ENCODE peak calls at places on chromosomes 4 and X, in five cellular contexts. N is aorta; G is left lung; J is pancreas; W is CD8-positive, alpha-beta memory T cell. C is an unnamed sample.
A peak's percentile ranks its signal among the peaks of the same experiment; 100 is the strongest.

GRCh38 chrX:119118780-119119395 is 8.7 kb downstream of the KIAA1210 start:
- DNase-seq in W (peak; percentile 15), J (peak; percentile 62), N (peak; percentile 77), G (no peak), C (peak; percentile 38)

GRCh38 chr4:61984260-61984909 is 784.3 kb downstream of the ADGRL3 start:
- DNase-seq in G (no peak), J (no peak), N (no peak), W (no peak), C (no peak)

GRCh38 chr4:127732623-127733199 is 2.5 kb downstream of the SLC25A31 start:
- DNase-seq in J (no peak), N (no peak), W (no peak), G (no peak), C (no peak)

GRCh38 chrX:33330798-33331197 is 119.4 kb upstream of the DMD start:
- DNase-seq in G (no peak), J (no peak), W (no peak), N (no peak), C (no peak)

GRCh38 chrX:109049903-109050302 is 313.5 kb upstream of the IRS4 start:
- DNase-seq in W (no peak), J (no peak), N (no peak), G (no peak), C (no peak)

GRCh38 chrX:103124284-103124683 is 31.3 kb upstream of the NXF3 start:
- DNase-seq in W (no peak), N (no peak), G (no peak), J (no peak), C (no peak)

GRCh38 chr4:661856-662761 is 12.0 kb downstream of the ATP5ME start:
- DNase-seq in W (no peak), G (peak; percentile 73), N (peak; percentile 70), J (no peak), C (no peak)

GRCh38 chr4:32119907-32120306 is 1399.7 kb downstream of the PCDH7 start:
- DNase-seq in G (no peak), W (no peak), N (no peak), J (no peak), C (no peak)

GRCh38 chr4:3437582-3437936 is 4.2 kb upstream of the HGFAC start:
- DNase-seq in J (no peak), G (peak; percentile 57), W (no peak), N (no peak), C (no peak)

GRCh38 chr4:119209077-119209476 is 3.4 kb upstream of the USP53 start:
- DNase-seq in G (no peak), W (no peak), J (no peak), N (no peak), C (no peak)

GRCh38 chr4:88341227-88342192 is 37.1 kb upstream of the HERC6 start:
- DNase-seq in J (no peak), N (no peak), G (no peak), W (no peak), C (peak; percentile 48)

GRCh38 chr4:180380733-180381132 is 1862.5 kb upstream of the TENM3 start:
- DNase-seq in J (no peak), G (no peak), N (no peak), W (no peak), C (no peak)

GRCh38 chr4:54586343-54586953 is 71.3 kb upstream of the KIT start:
- DNase-seq in G (no peak), W (no peak), N (no peak), J (no peak), C (no peak)

GRCh38 chr4:128757712-128758111 is 51.8 kb upstream of the JADE1 start:
- DNase-seq in W (no peak), N (no peak), J (no peak), G (no peak), C (no peak)

GRCh38 chr4:18568600-18568999 is 547.0 kb upstream of the LCORL start:
- DNase-seq in G (no peak), J (no peak), N (no peak), W (no peak), C (no peak)

GRCh38 chr4:89836897-89837384 is at the start of gene SNCA:
- DNase-seq in W (no peak), G (peak; percentile 88), J (peak; percentile 78), N (peak; percentile 84), C (peak; percentile 78)

GRCh38 chr4:52750819-52751348 is 341 bp downstream of the ERVMER34-1 start:
- DNase-seq in J (peak; percentile 74), W (no peak), N (peak; percentile 83), G (peak; percentile 79), C (peak; percentile 19)

GRCh38 chr4:1194028-1194900 is 21.9 kb upstream of the SPON2 start:
- DNase-seq in J (peak; percentile 63), G (peak; percentile 78), W (no peak), N (peak; percentile 94), C (peak; percentile 88)

GRCh38 chr4:74408639-74409038 is 36.3 kb upstream of the AREG start:
- DNase-seq in W (no peak), J (no peak), N (no peak), G (no peak), C (no peak)

GRCh38 chr4:56757270-56757746 is 64.2 kb downstream of the SPINK2 start:
- DNase-seq in J (no peak), G (peak; percentile 36), N (no peak), W (peak; percentile 11), C (no peak)

GRCh38 chr4:15906024-15906443 is 32.5 kb downstream of the FGFBP1 start:
- DNase-seq in G (peak; percentile 94), J (peak; percentile 62), W (no peak), N (no peak), C (no peak)

GRCh38 chr4:21013501-21013900 is 313.2 kb downstream of the PACRGL start:
- DNase-seq in J (no peak), G (no peak), N (no peak), W (no peak), C (no peak)

GRCh38 chr4:186724048-186724860 is 598 bp upstream of the FAT1 start:
- DNase-seq in W (no peak), G (peak; percentile 80), N (peak; percentile 88), J (peak; percentile 86), C (peak; percentile 57)

GRCh38 chr4:19224820-19225219 is 1026.9 kb upstream of the SLIT2 start:
- DNase-seq in J (no peak), W (no peak), N (no peak), G (no peak), C (no peak)

GRCh38 chr4:2285665-2286381 is 23.9 kb upstream of the MXD4 start:
- DNase-seq in G (peak; percentile 68), N (peak; percentile 72), J (peak; percentile 46), W (no peak), C (peak; percentile 10)

GRCh38 chr4:140150636-140150885 is 3.4 kb downstream of the MAML3 start:
- DNase-seq in J (no peak), W (peak; percentile 23), G (no peak), N (no peak), C (peak; percentile 92)
- H3K4me1 ChIP-seq in J (peaks cover 16% of the 10 kb centered on the region), W (no peaks in the 10 kb centered on the region), G (peaks cover 4% of the 10 kb centered on the region), N (no peaks in the 10 kb centered on the region), C (no peaks in the 10 kb centered on the region)

DNA sequence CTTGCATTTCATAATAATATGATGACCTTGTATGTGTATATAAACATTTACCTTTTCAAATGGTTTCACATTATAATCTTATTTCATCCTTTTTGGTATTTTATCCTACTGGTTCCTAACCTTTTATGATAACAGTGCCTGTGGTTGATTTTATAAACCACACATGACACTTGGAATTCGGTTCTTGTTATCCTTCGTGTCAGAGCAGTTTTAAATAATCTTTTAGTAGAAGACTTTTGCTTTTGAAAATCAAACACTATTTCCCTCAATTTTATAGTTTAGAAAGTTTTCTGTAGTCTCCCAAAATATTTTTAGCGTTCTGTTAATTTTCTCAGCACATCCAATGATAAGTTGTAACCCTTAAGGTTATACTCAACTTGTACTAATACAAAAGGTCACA is 676.8 kb downstream of the RAPGEF2 start:
- DNase-seq in G (no peak), J (no peak), W (no peak), N (no peak), C (no peak)
- H3K4me3 ChIP-seq in G (no peak overlapping the region), J (no peak overlapping the region), W (no peak overlapping the region), N (no peak overlapping the region), C (no peak overlapping the region)

GRCh38 chr4:39349326-39349725 is 16.8 kb downstream of the RFC1 start:
- DNase-seq in G (no peak), J (no peak), W (no peak), N (no peak), C (no peak)
- H3K36me3 ChIP-seq in G (no peaks in the 10 kb centered on the region), J (peaks cover 10% of the 10 kb centered on the region), W (no peaks in the 10 kb centered on the region), N (no peaks in the 10 kb centered on the region), C (peaks cover 3% of the 10 kb centered on the region)

GRCh38 chr4:184263910-184264732 is 46.4 kb upstream of the ENPP6 start:
- DNase-seq in N (peak; percentile 98), G (peak; percentile 93), J (peak; percentile 95), W (peak; percentile 91), C (peak; percentile 95)
- H3K4me1 ChIP-seq in N (no peaks in the 10 kb centered on the region), G (no peaks in the 10 kb centered on the region), J (no peaks in the 10 kb centered on the region), W (peaks cover 20% of the 10 kb centered on the region), C (no peaks in the 10 kb centered on the region)

C was measured in uterus.